ENCODE peak calls at places on chromosomes 3 and 15, in six cellular contexts. One of them, this sample, is unnamed.
A peak's percentile ranks its signal among the peaks of the same experiment; 100 is the strongest.

GRCh38 chr15:74365619-74366445 is 1.6 kb downstream of the CYP11A1 start:
- DNase-seq in effector memory CD4-positive, alpha-beta T cell: no peak
- DNase-seq in naive thymus-derived CD4-positive, alpha-beta T cell: no peak
- DNase-seq in sigmoid colon: peak; percentile 81
- DNase-seq in testis: peak; percentile 81
- DNase-seq in fibroblast of lung: peak; percentile 55
- DNase-seq in this sample: no peak

GRCh38 chr15:26314577-26314976 is 451.4 kb upstream of the ATP10A start:
- DNase-seq in effector memory CD4-positive, alpha-beta T cell: no peak
- DNase-seq in naive thymus-derived CD4-positive, alpha-beta T cell: no peak
- DNase-seq in sigmoid colon: no peak
- DNase-seq in testis: no peak
- DNase-seq in fibroblast of lung: no peak
- DNase-seq in this sample: no peak

GRCh38 chr3:120568198-120568523 is 28.0 kb upstream of the NDUFB4 start:
- DNase-seq in effector memory CD4-positive, alpha-beta T cell: no peak
- DNase-seq in naive thymus-derived CD4-positive, alpha-beta T cell: no peak
- DNase-seq in sigmoid colon: no peak
- DNase-seq in testis: no peak
- DNase-seq in fibroblast of lung: no peak
- DNase-seq in this sample: no peak

GRCh38 chr3:32256206-32256605 is 17.7 kb downstream of the CMTM8 start:
- DNase-seq in effector memory CD4-positive, alpha-beta T cell: no peak
- DNase-seq in naive thymus-derived CD4-positive, alpha-beta T cell: no peak
- DNase-seq in sigmoid colon: no peak
- DNase-seq in testis: no peak
- DNase-seq in fibroblast of lung: no peak
- DNase-seq in this sample: no peak

GRCh38 chr3:47022540-47023161 is 43.2 kb downstream of the NBEAL2 start:
- DNase-seq in effector memory CD4-positive, alpha-beta T cell: no peak
- DNase-seq in naive thymus-derived CD4-positive, alpha-beta T cell: no peak
- DNase-seq in sigmoid colon: peak; percentile 66
- DNase-seq in testis: no peak
- DNase-seq in fibroblast of lung: peak; percentile 47
- DNase-seq in this sample: no peak

GRCh38 chr3:10933021-10933420 is 59.5 kb upstream of the SLC6A1 start:
- DNase-seq in effector memory CD4-positive, alpha-beta T cell: no peak
- DNase-seq in naive thymus-derived CD4-positive, alpha-beta T cell: no peak
- DNase-seq in sigmoid colon: peak; percentile 50
- DNase-seq in testis: no peak
- DNase-seq in fibroblast of lung: no peak
- DNase-seq in this sample: no peak

GRCh38 chr3:37906734-37907282 is 45.1 kb downstream of the CTDSPL start:
- DNase-seq in effector memory CD4-positive, alpha-beta T cell: no peak
- DNase-seq in naive thymus-derived CD4-positive, alpha-beta T cell: no peak
- DNase-seq in sigmoid colon: no peak
- DNase-seq in testis: no peak
- DNase-seq in fibroblast of lung: no peak
- DNase-seq in this sample: no peak

GRCh38 chr3:160343132-160343531 is 55.9 kb downstream of the IFT80 start:
- DNase-seq in effector memory CD4-positive, alpha-beta T cell: no peak
- DNase-seq in naive thymus-derived CD4-positive, alpha-beta T cell: peak; percentile 12
- DNase-seq in sigmoid colon: no peak
- DNase-seq in testis: no peak
- DNase-seq in fibroblast of lung: peak; percentile 49
- DNase-seq in this sample: no peak

GRCh38 chr3:52498134-52499054 is 3.3 kb downstream of the STAB1 start:
- DNase-seq in effector memory CD4-positive, alpha-beta T cell: no peak
- DNase-seq in naive thymus-derived CD4-positive, alpha-beta T cell: no peak
- DNase-seq in sigmoid colon: peak; percentile 83
- DNase-seq in testis: peak; percentile 41
- DNase-seq in fibroblast of lung: peak; percentile 92
- DNase-seq in this sample: no peak

GRCh38 chr3:146577662-146578061 is 27.5 kb downstream of the PLSCR5 start:
- DNase-seq in effector memory CD4-positive, alpha-beta T cell: no peak
- DNase-seq in naive thymus-derived CD4-positive, alpha-beta T cell: peak; percentile 46
- DNase-seq in sigmoid colon: no peak
- DNase-seq in testis: peak; percentile 72
- DNase-seq in fibroblast of lung: peak; percentile 86
- DNase-seq in this sample: no peak

GRCh38 chr3:45057557-45057956 is 31.5 kb downstream of the CLEC3B start:
- DNase-seq in effector memory CD4-positive, alpha-beta T cell: no peak
- DNase-seq in naive thymus-derived CD4-positive, alpha-beta T cell: no peak
- DNase-seq in sigmoid colon: no peak
- DNase-seq in testis: no peak
- DNase-seq in fibroblast of lung: no peak
- DNase-seq in this sample: no peak

GRCh38 chr15:84671211-84671610 is 13.2 kb upstream of the NMB start:
- DNase-seq in effector memory CD4-positive, alpha-beta T cell: no peak
- DNase-seq in naive thymus-derived CD4-positive, alpha-beta T cell: no peak
- DNase-seq in sigmoid colon: no peak
- DNase-seq in testis: no peak
- DNase-seq in fibroblast of lung: peak; percentile 82
- DNase-seq in this sample: no peak

GRCh38 chr15:37142371-37142770 is 42.0 kb upstream of the MEIS2 start:
- DNase-seq in effector memory CD4-positive, alpha-beta T cell: no peak
- DNase-seq in naive thymus-derived CD4-positive, alpha-beta T cell: no peak
- DNase-seq in sigmoid colon: no peak
- DNase-seq in testis: no peak
- DNase-seq in fibroblast of lung: no peak
- DNase-seq in this sample: no peak

GRCh38 chr3:45606991-45607712 is 12.6 kb downstream of the LIMD1 start:
- DNase-seq in effector memory CD4-positive, alpha-beta T cell: no peak
- DNase-seq in naive thymus-derived CD4-positive, alpha-beta T cell: no peak
- DNase-seq in sigmoid colon: peak; percentile 76
- DNase-seq in testis: no peak
- DNase-seq in fibroblast of lung: peak; percentile 50
- DNase-seq in this sample: no peak

GRCh38 chr3:180059351-180059750 is 22.6 kb upstream of the PEX5L start:
- DNase-seq in effector memory CD4-positive, alpha-beta T cell: no peak
- DNase-seq in naive thymus-derived CD4-positive, alpha-beta T cell: no peak
- DNase-seq in sigmoid colon: no peak
- DNase-seq in testis: no peak
- DNase-seq in fibroblast of lung: no peak
- DNase-seq in this sample: no peak

GRCh38 chr3:16063603-16064002 is 110.9 kb upstream of the GALNT15 start:
- DNase-seq in effector memory CD4-positive, alpha-beta T cell: no peak
- DNase-seq in naive thymus-derived CD4-positive, alpha-beta T cell: no peak
- DNase-seq in sigmoid colon: peak; percentile 76
- DNase-seq in testis: no peak
- DNase-seq in fibroblast of lung: no peak
- DNase-seq in this sample: no peak

GRCh38 chr3:16350041-16350952 is 85.3 kb downstream of the OXNAD1 start:
- DNase-seq in effector memory CD4-positive, alpha-beta T cell: no peak
- DNase-seq in naive thymus-derived CD4-positive, alpha-beta T cell: no peak
- DNase-seq in sigmoid colon: no peak
- DNase-seq in testis: no peak
- DNase-seq in fibroblast of lung: peak; percentile 78
- DNase-seq in this sample: no peak

GRCh38 chr15:78343431-78343830 is 3.3 kb downstream of the CRABP1 start:
- DNase-seq in effector memory CD4-positive, alpha-beta T cell: no peak
- DNase-seq in naive thymus-derived CD4-positive, alpha-beta T cell: no peak
- DNase-seq in sigmoid colon: no peak
- DNase-seq in testis: no peak
- DNase-seq in fibroblast of lung: no peak
- DNase-seq in this sample: no peak

GRCh38 chr3:71087109-71088018 is 496.2 kb downstream of the FOXP1 start:
- DNase-seq in effector memory CD4-positive, alpha-beta T cell: peak; percentile 47
- DNase-seq in naive thymus-derived CD4-positive, alpha-beta T cell: peak; percentile 72
- DNase-seq in sigmoid colon: no peak
- DNase-seq in testis: no peak
- DNase-seq in fibroblast of lung: peak; percentile 76
- DNase-seq in this sample: peak; percentile 86

GRCh38 chr3:116087431-116087830 is 357.9 kb downstream of the LSAMP start:
- DNase-seq in effector memory CD4-positive, alpha-beta T cell: no peak
- DNase-seq in naive thymus-derived CD4-positive, alpha-beta T cell: no peak
- DNase-seq in sigmoid colon: no peak
- DNase-seq in testis: peak; percentile 16
- DNase-seq in fibroblast of lung: no peak
- DNase-seq in this sample: no peak

GRCh38 chr3:119223511-119223910 is 17.2 kb downstream of the B4GALT4 start:
- DNase-seq in effector memory CD4-positive, alpha-beta T cell: no peak
- DNase-seq in naive thymus-derived CD4-positive, alpha-beta T cell: no peak
- DNase-seq in sigmoid colon: no peak
- DNase-seq in testis: no peak
- DNase-seq in fibroblast of lung: no peak
- DNase-seq in this sample: no peak

GRCh38 chr3:141894524-141895176 is 18.2 kb downstream of the ATP1B3 start:
- DNase-seq in effector memory CD4-positive, alpha-beta T cell: no peak
- DNase-seq in naive thymus-derived CD4-positive, alpha-beta T cell: no peak
- DNase-seq in sigmoid colon: no peak
- DNase-seq in testis: no peak
- DNase-seq in fibroblast of lung: peak; percentile 91
- DNase-seq in this sample: no peak

DNA sequence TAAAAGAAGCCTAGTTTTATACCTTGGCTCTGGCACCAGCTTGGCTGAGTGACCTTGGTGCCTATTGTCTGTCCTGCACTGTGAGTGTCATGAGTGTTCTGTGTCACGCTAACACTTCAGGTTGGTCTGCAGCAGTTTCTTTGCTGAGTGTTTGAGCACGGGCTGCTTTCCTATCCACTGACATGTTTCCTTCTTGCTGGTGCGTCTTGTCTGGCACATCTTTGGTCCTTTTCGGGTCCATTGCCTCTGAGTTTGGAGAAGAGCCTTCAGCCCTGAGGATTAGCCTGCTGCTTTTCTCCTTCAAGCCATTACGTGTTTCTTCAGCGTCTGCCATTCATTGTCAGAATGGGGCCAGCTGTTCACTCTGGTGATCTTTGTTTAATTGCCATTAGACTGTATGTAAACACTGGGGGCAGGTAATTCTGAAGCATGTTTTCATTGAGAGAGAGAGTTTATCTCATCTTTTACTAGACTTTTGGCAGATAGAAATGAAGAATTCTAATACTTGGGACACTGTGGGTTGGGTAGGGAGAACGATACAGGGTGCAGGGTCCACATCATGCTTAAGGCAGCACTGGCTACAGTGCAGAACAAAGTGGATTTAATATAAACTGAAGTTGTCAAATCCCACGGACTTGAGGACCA is 55.5 kb downstream of the LRRC28 start:
- DNase-seq in effector memory CD4-positive, alpha-beta T cell: no peak
- DNase-seq in naive thymus-derived CD4-positive, alpha-beta T cell: no peak
- DNase-seq in sigmoid colon: no peak
- DNase-seq in testis: peak; percentile 44
- DNase-seq in fibroblast of lung: peak; percentile 15
- DNase-seq in this sample: no peak
- H3K4me3 ChIP-seq in effector memory CD4-positive, alpha-beta T cell: no peak overlapping the region
- H3K4me3 ChIP-seq in naive thymus-derived CD4-positive, alpha-beta T cell: no peak overlapping the region
- H3K4me3 ChIP-seq in sigmoid colon: peak overlapping the region; percentile 22
- H3K4me3 ChIP-seq in testis: no peak overlapping the region
- H3K4me3 ChIP-seq in fibroblast of lung: no peak overlapping the region
- H3K4me3 ChIP-seq in this sample: no peak overlapping the region

DNA sequence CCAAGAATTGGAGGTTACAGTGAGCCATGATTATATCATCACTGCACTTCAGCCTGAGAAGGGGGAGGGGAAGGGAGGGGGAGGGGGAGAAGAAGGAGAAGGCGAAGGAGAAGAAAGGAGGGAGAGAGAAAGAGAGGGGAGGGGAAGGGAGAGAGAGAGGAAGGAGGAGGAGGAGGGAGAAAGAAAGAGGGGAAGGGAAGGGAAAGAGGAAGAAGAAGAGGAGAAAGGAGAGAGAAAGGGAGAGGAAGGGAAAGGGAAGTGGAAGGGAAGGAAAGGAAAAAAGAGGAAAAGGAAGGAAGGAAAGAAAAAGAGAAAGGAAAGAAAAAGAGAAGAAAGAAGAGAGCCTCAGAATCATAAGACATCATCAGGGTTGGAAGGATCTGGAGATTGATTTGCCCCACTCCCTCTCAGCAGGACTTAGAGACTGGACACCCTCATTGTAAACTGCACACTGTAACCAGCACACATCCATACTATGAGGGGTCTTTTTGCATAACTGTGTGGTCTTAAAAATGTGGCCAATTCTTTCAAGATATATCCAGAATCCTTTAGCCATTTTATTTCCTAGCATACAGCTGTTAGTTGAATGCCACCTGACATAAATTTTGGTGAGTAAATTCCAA is 130.9 kb downstream of the CMSS1 start:
- DNase-seq in effector memory CD4-positive, alpha-beta T cell: no peak
- DNase-seq in naive thymus-derived CD4-positive, alpha-beta T cell: no peak
- DNase-seq in sigmoid colon: no peak
- DNase-seq in testis: no peak
- DNase-seq in fibroblast of lung: no peak
- DNase-seq in this sample: no peak
- H3K4me1 ChIP-seq in effector memory CD4-positive, alpha-beta T cell: no peaks in the 10 kb centered on the region
- H3K4me1 ChIP-seq in naive thymus-derived CD4-positive, alpha-beta T cell: no peaks in the 10 kb centered on the region
- H3K4me1 ChIP-seq in sigmoid colon: peaks cover 46% of the 10 kb centered on the region
- H3K4me1 ChIP-seq in testis: peaks cover 13% of the 10 kb centered on the region
- H3K4me1 ChIP-seq in fibroblast of lung: peaks cover 5% of the 10 kb centered on the region
- H3K4me1 ChIP-seq in this sample: no peaks in the 10 kb centered on the region

GRCh38 chr15:41881086-41881485 is 12.8 kb downstream of the SPTBN5 start:
- DNase-seq in effector memory CD4-positive, alpha-beta T cell: no peak
- DNase-seq in naive thymus-derived CD4-positive, alpha-beta T cell: no peak
- DNase-seq in sigmoid colon: no peak
- DNase-seq in testis: no peak
- DNase-seq in fibroblast of lung: no peak
- DNase-seq in this sample: no peak

GRCh38 chr15:41877631-41878354 is 16.1 kb downstream of the SPTBN5 start:
- DNase-seq in effector memory CD4-positive, alpha-beta T cell: no peak
- DNase-seq in naive thymus-derived CD4-positive, alpha-beta T cell: no peak
- DNase-seq in sigmoid colon: no peak
- DNase-seq in testis: no peak
- DNase-seq in fibroblast of lung: no peak
- DNase-seq in this sample: no peak

GRCh38 chr15:41880156-41880877 is 13.5 kb downstream of the SPTBN5 start:
- DNase-seq in effector memory CD4-positive, alpha-beta T cell: no peak
- DNase-seq in naive thymus-derived CD4-positive, alpha-beta T cell: no peak
- DNase-seq in sigmoid colon: no peak
- DNase-seq in testis: no peak
- DNase-seq in fibroblast of lung: no peak
- DNase-seq in this sample: no peak

GRCh38 chr15:41878355-41878699 is 15.5 kb downstream of the SPTBN5 start:
- DNase-seq in effector memory CD4-positive, alpha-beta T cell: no peak
- DNase-seq in naive thymus-derived CD4-positive, alpha-beta T cell: no peak
- DNase-seq in sigmoid colon: no peak
- DNase-seq in testis: peak; percentile 43
- DNase-seq in fibroblast of lung: no peak
- DNase-seq in this sample: no peak

GRCh38 chr15:41879321-41879845 is 14.5 kb downstream of the SPTBN5 start:
- DNase-seq in effector memory CD4-positive, alpha-beta T cell: no peak
- DNase-seq in naive thymus-derived CD4-positive, alpha-beta T cell: no peak
- DNase-seq in sigmoid colon: no peak
- DNase-seq in testis: no peak
- DNase-seq in fibroblast of lung: no peak
- DNase-seq in this sample: no peak
- H3K27ac ChIP-seq in effector memory CD4-positive, alpha-beta T cell: no peak overlapping the region
- H3K27ac ChIP-seq in naive thymus-derived CD4-positive, alpha-beta T cell: no peak overlapping the region
- H3K27ac ChIP-seq in sigmoid colon: no peak overlapping the region
- H3K27ac ChIP-seq in testis: no peak overlapping the region
- H3K27ac ChIP-seq in fibroblast of lung: no peak overlapping the region
- H3K27ac ChIP-seq in this sample: no peak overlapping the region

GRCh38 chr3:83233715-83234114 is 1472.3 kb upstream of the GBE1 start:
- DNase-seq in effector memory CD4-positive, alpha-beta T cell: no peak
- DNase-seq in naive thymus-derived CD4-positive, alpha-beta T cell: no peak
- DNase-seq in sigmoid colon: no peak
- DNase-seq in testis: no peak
- DNase-seq in fibroblast of lung: no peak
- DNase-seq in this sample: no peak

GRCh38 chr3:83230376-83230775 is 1468.9 kb upstream of the GBE1 start:
- DNase-seq in effector memory CD4-positive, alpha-beta T cell: no peak
- DNase-seq in naive thymus-derived CD4-positive, alpha-beta T cell: no peak
- DNase-seq in sigmoid colon: no peak
- DNase-seq in testis: no peak
- DNase-seq in fibroblast of lung: no peak
- DNase-seq in this sample: no peak

GRCh38 chr3:83230841-83231240 is 1469.4 kb upstream of the GBE1 start:
- DNase-seq in effector memory CD4-positive, alpha-beta T cell: no peak
- DNase-seq in naive thymus-derived CD4-positive, alpha-beta T cell: no peak
- DNase-seq in sigmoid colon: no peak
- DNase-seq in testis: no peak
- DNase-seq in fibroblast of lung: no peak
- DNase-seq in this sample: no peak

GRCh38 chr3:83235180-83235814 is 1473.9 kb upstream of the GBE1 start:
- DNase-seq in effector memory CD4-positive, alpha-beta T cell: no peak
- DNase-seq in naive thymus-derived CD4-positive, alpha-beta T cell: no peak
- DNase-seq in sigmoid colon: no peak
- DNase-seq in testis: no peak
- DNase-seq in fibroblast of lung: no peak
- DNase-seq in this sample: no peak
- H3K4me3 ChIP-seq in effector memory CD4-positive, alpha-beta T cell: no peak overlapping the region
- H3K4me3 ChIP-seq in naive thymus-derived CD4-positive, alpha-beta T cell: no peak overlapping the region
- H3K4me3 ChIP-seq in sigmoid colon: no peak overlapping the region
- H3K4me3 ChIP-seq in testis: no peak overlapping the region
- H3K4me3 ChIP-seq in fibroblast of lung: no peak overlapping the region
- H3K4me3 ChIP-seq in this sample: no peak overlapping the region